ENCODE peak calls at places on chromosomes 13 and 19, in six cellular contexts. U, X, Q, F, N and M are unnamed samples.

GRCh38 chr13:78022164-78022877 is 103.7 kb upstream of the EDNRB start:
- DNase-seq in N (peak; percentile 24), X (peak; percentile 72), U (no peak), F (no peak), Q (no peak), M (no peak)

GRCh38 chr13:41196620-41197019 is 2.3 kb upstream of the KBTBD7 start:
- DNase-seq in U (no peak), F (no peak), N (no peak), X (no peak), Q (no peak), M (no peak)

GRCh38 chr19:48290923-48291700 is 21.2 kb downstream of the ZNF114 start:
- DNase-seq in Q (peak; percentile 82), X (peak; percentile 81), U (peak; percentile 82), N (no peak), F (peak; percentile 87), M (peak; percentile 81)

GRCh38 chr13:29737061-29737460 is 113.4 kb downstream of the UBL3 start:
- DNase-seq in U (no peak), F (no peak), X (no peak), N (no peak), Q (no peak), M (no peak)

GRCh38 chr19:35248310-35249145 is at the start of gene LSR:
- DNase-seq in U (no peak), F (peak; percentile 61), Q (peak; percentile 95), N (no peak), X (no peak), M (peak; percentile 90)

GRCh38 chr19:12777217-12778019 is 2.1 kb upstream of the HOOK2 start:
- DNase-seq in X (peak; percentile 68), N (no peak), U (peak; percentile 82), F (peak; percentile 77), Q (peak; percentile 88), M (peak; percentile 78)

GRCh38 chr19:42695811-42696503 is 44.3 kb downstream of the PSG3 start:
- DNase-seq in Q (no peak), N (no peak), F (peak; percentile 26), X (no peak), U (no peak), M (no peak)

GRCh38 chr19:35899547-35900214 is 659 bp downstream of the NFKBID start:
- DNase-seq in X (peak; percentile 81), N (no peak), F (peak; percentile 93), Q (peak; percentile 82), U (peak; percentile 82), M (peak; percentile 85)

GRCh38 chr13:42039946-42040729 is 8.3 kb upstream of the DGKH start:
- DNase-seq in X (peak; percentile 86), Q (peak; percentile 84), U (peak; percentile 95), F (peak; percentile 78), N (peak; percentile 69), M (peak; percentile 90)

GRCh38 chr13:98586400-98587144 is 9.7 kb upstream of the STK24 start:
- DNase-seq in U (no peak), Q (no peak), F (no peak), N (no peak), X (no peak), M (no peak)

GRCh38 chr13:99965329-99966000 is 6.1 kb downstream of the ZIC5 start:
- DNase-seq in X (no peak), N (no peak), U (no peak), F (no peak), Q (no peak), M (no peak)

GRCh38 chr13:83618966-83619365 is 263.3 kb downstream of the SLITRK1 start:
- DNase-seq in F (no peak), N (no peak), Q (no peak), U (no peak), X (no peak), M (no peak)

GRCh38 chr13:75091707-75092106 is 390.3 kb downstream of the TBC1D4 start:
- DNase-seq in X (no peak), N (no peak), U (no peak), Q (no peak), F (no peak), M (no peak)

GRCh38 chr13:41356788-41357187 is 45.7 kb downstream of the NAA16 start:
- DNase-seq in X (no peak), Q (no peak), U (no peak), F (no peak), N (no peak), M (no peak)

GRCh38 chr13:107884564-107884963 is 330.8 kb downstream of the LIG4 start:
- DNase-seq in N (no peak), F (no peak), Q (no peak), U (no peak), X (no peak), M (no peak)

GRCh38 chr13:107886118-107886517 is 329.2 kb downstream of the LIG4 start:
- DNase-seq in N (no peak), U (no peak), Q (no peak), X (no peak), F (no peak), M (no peak)

GRCh38 chr13:107883561-107884175 is 331.7 kb downstream of the LIG4 start:
- DNase-seq in N (peak; percentile 48), F (no peak), X (peak; percentile 93), U (no peak), Q (no peak), M (no peak)

GRCh38 chr13:107882708-107883560 is 332.4 kb downstream of the LIG4 start:
- DNase-seq in X (no peak), U (no peak), F (no peak), Q (no peak), N (no peak), M (no peak)

DNA sequence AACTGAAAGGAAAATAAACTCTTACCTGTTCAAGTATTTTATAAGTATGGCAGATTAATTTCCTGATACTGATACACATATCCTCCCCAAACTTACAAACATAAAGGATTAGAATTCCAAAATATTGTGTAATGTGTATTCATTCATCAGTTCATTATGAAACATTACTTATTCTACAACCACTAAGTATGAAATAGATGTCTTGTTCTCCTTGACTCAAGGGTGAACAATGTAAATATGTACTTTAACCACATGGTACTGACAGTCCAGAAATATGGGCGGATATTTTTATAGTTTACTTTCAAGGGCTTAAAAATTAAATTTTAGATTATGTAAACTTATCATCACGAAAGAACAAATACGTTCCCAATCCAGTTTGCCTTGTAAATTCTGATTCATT is 334.0 kb downstream of the LIG4 start:
- DNase-seq in N (no peak), X (peak; percentile 76), F (no peak), U (no peak), Q (no peak), M (no peak)
- TF ChIP-seq CTCF in N (no peak), X (no peak), F (no peak), U (no peak), Q (no peak), M (no peak)

GRCh38 chr19:51690359-51691121 is 2.6 kb upstream of the SPACA6 start:
- DNase-seq in Q (peak; percentile 77), F (peak; percentile 92), U (peak; percentile 66), X (peak; percentile 68), N (peak; percentile 41), M (peak; percentile 62)

GRCh38 chr19:51691122-51692064 is 1.7 kb upstream of the SPACA6 start:
- DNase-seq in U (no peak), F (peak; percentile 81), Q (no peak), N (no peak), X (peak; percentile 65), M (no peak)

GRCh38 chr19:51693819-51694218 is 689 bp downstream of the SPACA6 start:
- DNase-seq in X (no peak), N (no peak), Q (no peak), U (no peak), F (no peak), M (no peak)

GRCh38 chr19:51693246-51693645 is at the start of gene SPACA6:
- DNase-seq in U (no peak), F (no peak), N (no peak), Q (peak; percentile 26), X (no peak), M (no peak)

GRCh38 chr19:51692065-51692915 is 840 bp upstream of the SPACA6 start:
- DNase-seq in F (no peak), X (no peak), U (no peak), N (no peak), Q (peak; percentile 32), M (no peak)
- H3K4me3 ChIP-seq in F (peak overlapping the region; percentile 77), X (peak overlapping the region; percentile 99), U (peak overlapping the region; percentile 96), N (peak overlapping the region; percentile 96), Q (no peak overlapping the region), M (no peak overlapping the region)

DNA sequence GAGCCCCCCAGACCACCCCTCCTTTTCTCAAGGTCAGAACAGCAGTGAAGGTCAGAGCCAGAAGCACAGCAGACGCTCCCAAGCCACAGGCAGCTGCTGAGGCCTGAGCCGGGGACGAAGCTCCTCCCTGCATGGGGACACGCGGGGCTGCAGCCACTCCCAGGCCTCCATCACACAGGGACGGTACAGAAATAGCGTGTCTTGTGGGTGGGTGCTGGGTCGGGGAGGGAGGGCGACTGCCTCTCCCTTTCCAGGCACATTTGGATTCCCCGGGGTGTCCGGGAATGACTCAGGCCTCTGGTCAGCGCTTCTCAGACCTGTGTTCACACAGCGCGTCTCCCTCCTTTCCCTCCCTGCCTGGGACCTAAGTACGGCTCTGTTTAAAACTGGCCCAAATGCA is 33.2 kb downstream of the RASA3 start:
- DNase-seq in U (peak; percentile 83), Q (peak; percentile 45), X (peak; percentile 93), F (peak; percentile 76), N (peak; percentile 70), M (no peak)
- H3K27ac ChIP-seq in U (peak overlapping the region; percentile 69), Q (no peak overlapping the region), X (peak overlapping the region; percentile 7), F (peak overlapping the region; percentile 58), N (peak overlapping the region; percentile 39), M (no peak overlapping the region)

DNA sequence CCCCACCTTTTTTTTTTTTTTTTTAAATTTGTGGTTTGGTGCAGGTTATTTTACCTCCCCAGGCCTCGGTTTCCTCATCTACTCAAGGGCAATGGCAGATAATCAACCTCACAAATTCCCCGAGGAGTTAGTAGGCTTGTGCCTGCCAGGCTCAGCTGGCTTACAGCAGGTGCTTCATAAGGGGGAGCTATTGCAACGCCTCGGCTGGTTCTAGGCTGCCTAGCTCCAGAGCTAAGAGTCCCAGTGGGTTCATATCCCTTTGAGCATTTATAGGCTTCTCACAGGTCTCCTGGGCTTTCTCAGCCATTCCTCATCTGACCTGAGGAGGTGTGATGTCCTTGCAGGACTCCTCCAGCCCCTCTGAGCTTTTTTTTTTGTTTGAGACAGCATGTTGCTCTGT is 10.6 kb downstream of the BCKDHA start:
- DNase-seq in F (no peak), X (no peak), Q (no peak), N (no peak), U (no peak), M (no peak)
- TF ChIP-seq CTCF in F (no peak), X (no peak), Q (no peak), N (no peak), U (peak; percentile 17), M (no peak)

GRCh38 chr19:14979498-14980255 is at the start of gene SLC1A6:
- DNase-seq in F (no peak), Q (no peak), N (no peak), U (no peak), X (no peak), M (no peak)
- H3K4me3 ChIP-seq in F (no peak within 1 kb of the TSS), Q (no peak within 1 kb of the TSS), N (no peak within 1 kb of the TSS), U (peak within 1 kb of the TSS; percentile 35), X (no peak within 1 kb of the TSS), M (no peak within 1 kb of the TSS)